ENCODE peak calls at places on chromosomes 16 and 17, in six cellular contexts. Y is mucosa of descending colon, P is coronary artery, I is lung, H is neural crest cell, R is heart left ventricle. M is an unnamed sample.

GRCh38 chr17:44345497-44346026 is 460 bp downstream of the GRN start:
- DNase-seq in Y (peak; percentile 68), P (no peak), I (peak; percentile 62), H (peak; percentile 61), R (peak; percentile 67), M (no peak)

GRCh38 chr17:62653002-62653830 is 25.7 kb downstream of the MRC2 start:
- DNase-seq in Y (peak; percentile 72), P (no peak), I (peak; percentile 74), H (peak; percentile 64), R (peak; percentile 67), M (no peak)

GRCh38 chr16:73172621-73173312 is 124.8 kb upstream of the ZFHX3 start:
- DNase-seq in Y (peak; percentile 81), P (no peak), I (peak; percentile 73), H (peak; percentile 29), R (peak; percentile 82), M (peak; percentile 74)

GRCh38 chr17:14228903-14229302 is 7.8 kb downstream of the CDRT15 start:
- DNase-seq in Y (no peak), P (no peak), I (no peak), H (no peak), R (no peak), M (no peak)

GRCh38 chr17:69117855-69118758 is 23.6 kb downstream of the ABCA6 start:
- DNase-seq in Y (no peak), P (no peak), I (no peak), H (no peak), R (no peak), M (no peak)

GRCh38 chr16:73483934-73484712 is 436.2 kb upstream of the ZFHX3 start:
- DNase-seq in Y (no peak), P (no peak), I (no peak), H (no peak), R (no peak), M (no peak)

GRCh38 chr17:79965806-79966205 is 69.9 kb downstream of the TBC1D16 start:
- DNase-seq in Y (peak; percentile 15), P (peak; percentile 56), I (no peak), H (no peak), R (no peak), M (no peak)

GRCh38 chr16:86733526-86734254 is 155.3 kb downstream of the FOXL1 start:
- DNase-seq in Y (no peak), P (no peak), I (no peak), H (no peak), R (no peak), M (no peak)

GRCh38 chr16:87703835-87704375 is 61.9 kb downstream of the KLHDC4 start:
- DNase-seq in Y (no peak), P (no peak), I (no peak), H (no peak), R (no peak), M (no peak)

GRCh38 chr16:3129137-3130131 is 5.4 kb upstream of the ZNF213 start:
- DNase-seq in Y (peak; percentile 78), P (peak; percentile 83), I (peak; percentile 84), H (peak; percentile 75), R (peak; percentile 78), M (no peak)

GRCh38 chr16:8739151-8739550 is 58.3 kb downstream of the TMEM186 start:
- DNase-seq in Y (no peak), P (no peak), I (no peak), H (no peak), R (no peak), M (no peak)

GRCh38 chr17:2736956-2737355 is 12.5 kb downstream of the CCDC92B start:
- DNase-seq in Y (no peak), P (no peak), I (no peak), H (no peak), R (no peak), M (no peak)

GRCh38 chr16:76201385-76201784 is 75.8 kb upstream of the CNTNAP4 start:
- DNase-seq in Y (no peak), P (no peak), I (no peak), H (no peak), R (no peak), M (no peak)

GRCh38 chr17:80474231-80474932 is 2.0 kb downstream of the NPTX1 start:
- DNase-seq in Y (no peak), P (no peak), I (no peak), H (no peak), R (no peak), M (no peak)

GRCh38 chr17:63955232-63955631 is 17.5 kb downstream of the SCN4A start:
- DNase-seq in Y (no peak), P (no peak), I (no peak), H (no peak), R (no peak), M (no peak)
- TF ChIP-seq CTCF in Y (no peak), P (no peak), I (no peak), H (no peak), R (no peak), M (no peak)

DNA sequence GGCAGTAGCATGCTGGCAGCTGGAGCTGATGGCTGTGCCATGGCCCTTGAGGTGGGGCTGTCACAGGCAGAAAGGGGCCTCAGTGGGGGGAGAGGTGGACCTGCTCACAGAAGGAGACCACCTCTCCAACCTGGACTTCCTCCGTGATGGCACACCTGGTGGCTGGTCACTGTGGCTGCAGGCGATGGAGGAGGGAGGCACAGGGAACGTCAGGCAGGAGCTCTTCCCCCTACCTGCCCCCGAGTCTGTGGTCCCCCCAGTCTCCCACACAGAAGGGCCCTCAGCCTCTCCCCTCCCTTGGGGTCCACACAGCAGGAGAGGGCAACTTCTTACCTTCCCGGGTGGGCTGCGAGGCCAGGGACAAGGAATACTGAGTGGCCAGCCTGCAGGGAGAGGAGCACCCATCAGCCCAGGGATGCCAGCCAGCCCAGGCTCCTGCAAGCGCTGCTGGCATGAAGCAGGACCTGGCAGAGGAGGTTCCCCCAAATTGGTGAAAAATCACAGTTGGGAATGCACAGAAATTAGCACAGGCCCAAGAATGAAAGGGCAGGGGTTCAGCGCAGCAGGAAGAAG is 96.5 kb downstream of the GOSR1 start:
- DNase-seq in Y (no peak), P (no peak), I (no peak), H (no peak), R (no peak), M (no peak)
- TF ChIP-seq CTCF in Y (no peak), P (no peak), I (no peak), H (no peak), R (no peak), M (no peak)

GRCh38 chr16:84175351-84176081 is 11.3 kb downstream of the TAF1C start:
- DNase-seq in Y (no peak), P (peak; percentile 73), I (peak; percentile 43), H (peak; percentile 70), R (no peak), M (no peak)
- TF ChIP-seq CTCF in Y (peak; percentile 51), P (peak; percentile 49), I (peak; percentile 26), H (peak; percentile 76), R (peak; percentile 34), M (peak; percentile 85)

DNA sequence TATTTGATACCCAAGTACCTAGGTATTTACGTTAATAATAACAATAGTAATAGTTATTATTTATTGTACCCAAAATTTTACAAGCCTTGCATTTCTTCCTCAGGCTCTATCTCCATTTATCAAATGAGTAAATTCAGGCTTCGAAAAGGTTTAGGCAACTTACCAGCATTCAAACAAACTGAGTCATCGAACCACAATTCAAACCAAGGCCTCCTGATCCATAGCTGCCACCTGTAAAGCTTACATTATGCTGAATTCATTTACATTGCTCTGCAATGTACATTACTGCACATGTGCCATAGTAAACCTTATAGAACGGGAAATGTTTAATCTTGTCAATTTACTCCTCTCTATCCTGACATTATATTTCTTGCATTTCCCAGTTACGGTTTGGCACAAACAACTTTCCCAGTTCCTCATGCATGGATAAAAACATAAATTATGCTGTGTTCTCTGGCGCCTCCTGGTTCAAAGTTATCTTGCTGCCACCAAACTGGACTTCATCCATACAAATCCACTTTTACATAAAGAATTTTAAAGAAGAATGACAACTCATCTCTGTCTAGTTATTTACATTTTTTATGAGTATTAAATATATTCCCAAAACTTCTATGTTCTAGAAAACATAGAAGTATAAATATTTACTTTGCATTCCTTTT is 360.6 kb upstream of the SOX9 start:
- DNase-seq in Y (no peak), P (no peak), I (no peak), H (no peak), R (no peak), M (no peak)
- TF ChIP-seq CTCF in Y (no peak), P (no peak), I (no peak), H (no peak), R (no peak), M (no peak)

GRCh38 chr17:75060434-75061054 is 13.5 kb downstream of the KCTD2 start:
- DNase-seq in Y (no peak), P (no peak), I (no peak), H (no peak), R (peak; percentile 35), M (no peak)

GRCh38 chr17:75061055-75061438 is 14.0 kb downstream of the KCTD2 start:
- DNase-seq in Y (no peak), P (no peak), I (no peak), H (no peak), R (no peak), M (no peak)

GRCh38 chr17:75061618-75062017 is 14.6 kb downstream of the KCTD2 start:
- DNase-seq in Y (no peak), P (no peak), I (no peak), H (no peak), R (no peak), M (no peak)

GRCh38 chr17:75063201-75063600 is 16.2 kb downstream of the KCTD2 start:
- DNase-seq in Y (no peak), P (no peak), I (no peak), H (no peak), R (no peak), M (no peak)

DNA sequence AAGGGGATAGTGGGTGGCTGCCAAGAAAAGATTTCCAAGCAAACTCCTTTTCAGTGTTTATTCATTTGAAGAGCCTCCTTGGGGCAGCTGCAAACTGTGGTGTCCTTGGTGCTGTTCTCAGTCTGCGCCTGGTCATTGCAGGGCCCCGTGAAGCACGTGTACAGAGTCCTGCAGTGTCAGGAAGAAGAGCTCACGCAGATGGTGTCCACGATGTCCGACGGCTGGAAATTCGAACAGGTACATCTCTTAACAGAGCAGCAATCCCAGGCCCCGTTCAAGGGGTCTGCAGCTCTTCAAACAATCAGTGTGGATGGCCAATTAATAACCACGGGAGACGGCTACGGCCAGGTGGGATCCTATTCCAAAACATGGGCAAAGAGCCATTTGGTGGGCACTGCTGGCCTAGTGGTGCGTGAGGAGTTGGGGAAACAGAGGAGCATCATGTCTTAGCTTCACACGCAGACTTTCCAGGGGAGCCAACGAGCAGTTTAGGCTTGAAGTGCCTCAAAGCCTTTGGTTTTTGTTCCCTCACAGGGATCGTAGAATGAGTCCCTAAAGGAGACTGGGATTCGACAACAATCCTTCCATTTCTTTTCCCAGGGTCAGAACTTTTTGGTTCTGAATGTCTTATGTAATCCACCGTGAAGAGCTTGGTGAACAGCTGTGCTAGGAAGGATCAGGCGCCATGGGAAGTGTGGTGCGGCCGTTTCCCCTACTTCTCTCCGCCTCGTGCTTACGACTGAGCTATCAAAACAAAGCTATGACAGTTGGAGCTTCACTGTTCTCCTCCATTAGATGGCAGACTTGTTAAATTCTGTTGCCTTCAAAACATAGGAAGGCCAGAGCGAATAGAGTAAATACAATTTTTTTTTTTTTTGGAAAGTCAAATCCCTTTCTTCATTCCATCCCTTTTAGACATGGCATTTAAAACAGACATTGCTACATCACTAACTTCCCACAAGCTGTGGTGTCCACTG is 12.6 kb downstream of the KCTD2 start:
- DNase-seq in Y (no peak), P (no peak), I (no peak), H (no peak), R (peak; percentile 53), M (no peak)
- TF ChIP-seq CTCF in Y (no peak), P (no peak), I (peak; percentile 31), H (no peak), R (peak; percentile 61), M (peak; percentile 49)

DNA sequence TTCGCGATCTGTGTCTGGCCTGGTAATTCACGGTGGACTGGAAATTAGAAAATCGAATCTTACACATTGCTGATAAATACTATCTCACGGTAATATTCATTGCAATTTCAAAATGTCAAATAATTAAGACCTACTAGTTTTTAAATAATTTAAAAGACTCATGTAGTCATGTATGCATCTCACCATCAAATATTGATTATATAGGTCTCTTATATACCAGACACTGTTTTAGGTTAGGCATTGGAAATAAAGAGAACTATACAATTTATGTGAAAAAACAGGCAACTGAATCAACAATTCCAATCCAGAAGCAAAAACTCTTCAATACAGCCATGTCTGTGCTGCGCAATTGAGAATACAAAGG is 7.5 kb upstream of the PIRT start:
- DNase-seq in Y (no peak), P (no peak), I (no peak), H (no peak), R (no peak), M (no peak)
- TF ChIP-seq CTCF in Y (no peak), P (no peak), I (no peak), H (no peak), R (no peak), M (peak; percentile 4)